ENCODE peak calls at places on chromosome 20, in eight cellular contexts. X is left ventricle myocardium inferior; L is psoas muscle; H is esophagus muscularis mucosa; D is fibroblast of lung; J is B cell; F is AG09319; K is CD4-positive, alpha-beta T cell. C is an unnamed sample.

GRCh38 chr20:18004389-18005031 is 35.7 kb downstream of the MGME1 start:
- DNase-seq in X (no peak), D (peak), K (no peak), F (no peak), L (peak), H (no peak), J (no peak), C (no peak)

GRCh38 chr20:1299522-1299921 is 29.4 kb downstream of the SDCBP2 start:
- DNase-seq in K (peak), J (no peak), H (no peak), F (no peak), L (no peak), D (no peak), X (no peak), C (peak)

GRCh38 chr20:56843386-56843785 is 214.3 kb downstream of the TFAP2C start:
- DNase-seq in J (no peak), D (no peak), K (no peak), L (no peak), F (no peak), H (no peak), X (no peak), C (no peak)

GRCh38 chr20:34604980-34605788 is 46.7 kb downstream of the MAP1LC3A start:
- DNase-seq in F (peak), L (no peak), D (peak), H (no peak), K (no peak), X (no peak), J (no peak), C (no peak)

GRCh38 chr20:52959125-52959524 is 13.0 kb upstream of the TSHZ2 start:
- DNase-seq in X (no peak), L (no peak), D (peak), J (no peak), F (no peak), H (no peak), K (no peak), C (no peak)

GRCh38 chr20:4797275-4797674 is 75.6 kb downstream of the PRND start:
- DNase-seq in D (no peak), H (no peak), J (no peak), F (no peak), L (no peak), X (no peak), K (no peak), C (no peak)

GRCh38 chr20:34070079-34070439 is 42.0 kb downstream of the EIF2S2 start:
- DNase-seq in D (no peak), H (no peak), L (no peak), K (no peak), J (no peak), X (no peak), F (no peak), C (no peak)

GRCh38 chr20:20085812-20086211 is 33.5 kb downstream of the CFAP61 start:
- DNase-seq in X (no peak), L (no peak), K (no peak), F (no peak), D (no peak), J (no peak), H (peak), C (no peak)

GRCh38 chr20:9427430-9427829 is 87.0 kb upstream of the LAMP5 start:
- DNase-seq in J (no peak), H (no peak), D (no peak), L (no peak), F (no peak), X (no peak), K (no peak), C (no peak)

GRCh38 chr20:40897177-40897700 is 131.4 kb upstream of the TOP1 start:
- DNase-seq in D (no peak), K (no peak), H (no peak), J (no peak), X (no peak), F (peak), L (no peak), C (no peak)

GRCh38 chr20:1388253-1388652 is 4.6 kb downstream of the FKBP1A start:
- DNase-seq in F (no peak), K (no peak), J (no peak), H (no peak), D (no peak), X (no peak), L (no peak), C (no peak)

GRCh38 chr20:64261138-64261537 is 5.6 kb downstream of the PCMTD2 start:
- DNase-seq in J (no peak), L (no peak), H (no peak), D (no peak), X (no peak), F (peak), K (no peak), C (no peak)

GRCh38 chr20:62244644-62245108 is 6.4 kb downstream of the OSBPL2 start:
- DNase-seq in F (no peak), L (no peak), K (no peak), J (no peak), H (no peak), D (no peak), X (no peak), C (no peak)

GRCh38 chr20:40821438-40821837 is 132.4 kb upstream of the MAFB start:
- DNase-seq in X (no peak), K (no peak), L (no peak), F (no peak), H (no peak), J (no peak), D (no peak), C (no peak)

DNA sequence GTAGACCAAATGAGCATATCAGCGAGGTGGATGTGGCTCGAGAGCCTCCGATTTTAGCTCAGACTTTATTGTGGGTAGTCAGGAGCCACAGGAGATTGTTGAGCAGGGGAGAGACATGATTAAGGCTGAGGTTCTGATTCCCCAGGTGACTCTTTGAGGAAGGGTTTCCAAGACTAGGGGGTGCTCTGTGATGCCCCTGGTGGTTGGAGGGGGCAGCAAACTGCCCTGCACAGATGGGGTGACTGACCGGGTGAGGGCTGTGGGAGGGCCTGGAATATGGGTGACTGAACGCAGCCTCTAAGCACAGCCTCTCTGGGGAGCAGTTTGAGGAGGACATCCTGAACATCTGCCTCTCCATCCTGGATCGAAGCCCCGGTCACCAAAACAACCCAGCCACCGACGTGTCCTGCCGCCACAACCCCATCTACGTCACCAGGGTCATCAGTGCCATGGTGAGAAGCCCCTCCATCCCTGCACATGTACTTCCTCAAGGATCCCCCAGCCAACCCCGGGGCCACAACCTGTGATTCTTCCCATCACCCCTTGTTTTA is 17.0 kb downstream of the TGM6 start:
- DNase-seq in L (no peak), F (no peak), K (no peak), D (no peak), H (no peak), J (no peak), X (no peak), C (no peak)
- TF ChIP-seq CTCF in L (no peak), F (no peak), K (no peak), D (no peak), H (no peak), J (no peak), X (no peak), C (no peak)

DNA sequence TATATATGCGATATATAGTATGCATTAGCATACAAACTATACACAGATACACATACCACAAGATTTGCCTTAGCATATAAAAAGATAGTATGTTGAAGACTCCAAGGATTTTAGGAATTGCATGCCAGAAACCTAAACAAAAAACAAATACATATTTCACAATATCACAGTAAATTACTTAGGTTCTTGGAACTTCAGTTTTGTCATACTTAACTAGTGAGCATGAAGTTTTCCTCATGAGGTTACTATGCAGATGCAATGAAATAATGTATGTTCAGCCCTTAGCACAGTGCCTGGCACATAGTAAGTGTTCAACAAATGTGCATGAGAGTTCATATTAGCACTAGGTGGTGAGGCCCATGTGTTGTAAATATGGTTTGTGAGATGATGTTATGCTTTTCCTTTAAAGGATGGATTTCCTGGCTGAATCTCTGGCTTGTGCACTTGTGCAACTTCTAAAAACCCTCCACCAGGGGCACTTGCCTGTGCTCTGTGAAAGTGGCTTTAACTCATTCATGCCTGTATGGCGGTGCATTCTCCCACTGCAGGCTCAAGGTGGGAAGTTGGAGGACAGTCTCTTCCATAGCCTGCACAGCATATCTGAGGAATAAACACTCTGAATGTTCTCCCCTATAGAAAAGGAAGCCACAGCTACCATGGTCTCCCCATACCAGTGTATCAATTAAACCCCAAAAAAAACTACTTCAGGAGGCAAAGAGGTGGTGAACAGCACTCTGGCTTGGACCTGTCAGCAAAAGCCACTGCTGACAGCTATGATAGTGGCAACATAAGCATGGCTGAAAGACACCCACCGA is 624.1 kb upstream of the CDH4 start:
- DNase-seq in F (no peak), D (no peak), H (peak), J (no peak), L (no peak), K (no peak), X (no peak), C (no peak)
- TF ChIP-seq CTCF in F (no peak), D (no peak), H (no peak), J (no peak), L (no peak), K (no peak), X (no peak), C (no peak)

GRCh38 chr20:11544029-11544678 is 373.5 kb upstream of the BTBD3 start:
- DNase-seq in L (no peak), X (no peak), D (peak), F (peak), K (no peak), H (no peak), J (no peak), C (peak)
- TF ChIP-seq CTCF in L (peak), X (peak), D (peak), F (peak), K (no peak), H (peak), J (peak), C (peak)

GRCh38 chr20:45300961-45301360 is 5.7 kb upstream of the RBPJL start:
- DNase-seq in L (no peak), K (no peak), F (no peak), J (no peak), D (peak), H (no peak), X (no peak), C (peak)
- TF ChIP-seq CTCF in L (no peak), K (no peak), F (peak), J (peak), D (peak), H (no peak), X (peak), C (peak)

GRCh38 chr20:48295966-48296421 is 510.7 kb upstream of the SULF2 start:
- DNase-seq in H (no peak), L (no peak), F (no peak), D (peak), K (no peak), X (no peak), J (no peak), C (no peak)
- TF ChIP-seq CTCF in H (no peak), L (no peak), F (no peak), D (no peak), K (no peak), X (no peak), J (no peak), C (no peak)

DNA sequence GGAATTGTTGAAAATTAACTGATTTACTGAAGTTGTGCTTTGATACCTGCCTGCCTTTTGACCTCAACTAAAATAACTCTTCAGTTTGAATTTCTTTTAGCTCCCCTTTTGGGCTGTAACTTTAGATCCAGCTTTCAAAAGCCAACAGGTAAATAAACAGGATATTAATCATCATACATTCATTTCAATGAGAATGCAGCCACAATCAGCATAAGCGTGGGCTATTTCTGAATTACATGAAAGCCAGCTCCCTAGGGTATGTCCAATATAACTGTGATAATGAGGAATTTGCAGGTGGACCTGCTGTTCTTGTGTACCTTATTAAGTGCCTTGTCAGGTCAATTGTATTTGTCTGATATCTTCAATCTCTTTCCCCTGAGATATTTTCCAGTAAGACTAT is 830.6 kb downstream of the KIF16B start:
- DNase-seq in L (no peak), J (no peak), K (no peak), D (no peak), X (no peak), F (no peak), H (no peak), C (no peak)
- TF ChIP-seq CTCF in L (no peak), J (no peak), K (no peak), D (no peak), X (no peak), F (no peak), H (no peak), C (no peak)

GRCh38 chr20:37979021-37979985 is 54.0 kb downstream of the TTI1 start:
- DNase-seq in L (no peak), K (no peak), D (no peak), X (no peak), F (no peak), J (no peak), H (no peak), C (no peak)
- TF ChIP-seq CTCF in L (no peak), K (no peak), D (no peak), X (no peak), F (no peak), J (no peak), H (no peak), C (no peak)

C was measured in GM13977.